ENCODE peak calls at places on chromosomes 6 and 20, in nine cellular contexts. R is B cell, C is HFF-Myc, J is tibial artery, G is brain microvascular endothelial cell, K is heart left ventricle, P is mucosa of descending colon, L is BJ, Z is IMR-90. T is an unnamed sample.

GRCh38 chr6:134363323-134364039 is 45.6 kb upstream of the SGK1 start:
- DNase-seq in C (no peak), K (no peak), J (no peak), Z (peak), P (no peak), R (no peak), G (peak), L (peak), T (no peak)

GRCh38 chr6:154751020-154751800 is 18.0 kb downstream of the SCAF8 start:
- DNase-seq in Z (no peak), P (no peak), C (no peak), K (no peak), R (no peak), G (no peak), J (no peak), L (no peak), T (no peak)

GRCh38 chr6:151322570-151322969 is 68.8 kb downstream of the ZBTB2 start:
- DNase-seq in R (no peak), C (no peak), L (no peak), K (no peak), P (no peak), G (no peak), J (no peak), Z (no peak), T (no peak)

GRCh38 chr6:49462071-49462470 is 982 bp downstream of the MMUT start:
- DNase-seq in K (no peak), L (no peak), Z (peak), R (no peak), J (no peak), G (no peak), C (no peak), P (no peak), T (no peak)

GRCh38 chr6:89120371-89120770 is 2.5 kb upstream of the SRSF12 start:
- DNase-seq in R (no peak), K (no peak), L (no peak), C (no peak), P (no peak), G (no peak), J (no peak), Z (peak), T (no peak)

GRCh38 chr20:11429168-11429567 is 488.5 kb upstream of the BTBD3 start:
- DNase-seq in C (no peak), R (no peak), P (no peak), G (peak), K (no peak), Z (no peak), L (no peak), J (no peak), T (no peak)

GRCh38 chr6:139654888-139655782 is 280.7 kb upstream of the CITED2 start:
- DNase-seq in G (no peak), C (no peak), K (no peak), L (no peak), Z (no peak), J (no peak), R (no peak), P (peak), T (no peak)

GRCh38 chr6:37788259-37788658 is 31.3 kb upstream of the ZFAND3 start:
- DNase-seq in R (no peak), J (no peak), C (no peak), K (no peak), P (no peak), Z (no peak), L (no peak), G (no peak), T (no peak)

GRCh38 chr20:46746972-46747371 is 37.5 kb downstream of the SLC2A10 start:
- DNase-seq in L (no peak), Z (peak), P (peak), K (no peak), C (no peak), R (no peak), G (peak), J (no peak), T (no peak)

GRCh38 chr6:150681992-150682391 is 82.3 kb downstream of the PLEKHG1 start:
- DNase-seq in J (no peak), L (no peak), K (no peak), R (no peak), G (no peak), P (no peak), Z (no peak), C (no peak), T (no peak)

GRCh38 chr6:17093692-17094091 is 8.2 kb upstream of the STMND1 start:
- DNase-seq in K (no peak), L (no peak), R (no peak), C (no peak), J (no peak), P (no peak), G (no peak), Z (no peak), T (no peak)

GRCh38 chr6:105591053-105591452 is 188.2 kb upstream of the PREP start:
- DNase-seq in G (no peak), P (no peak), L (no peak), Z (peak), R (no peak), K (no peak), C (no peak), J (no peak), T (no peak)

GRCh38 chr6:5497896-5498578 is 236.7 kb downstream of the FARS2 start:
- DNase-seq in Z (peak), G (peak), P (no peak), R (no peak), L (peak), K (no peak), J (no peak), C (no peak), T (no peak)

GRCh38 chr6:143329323-143329722 is 121.2 kb downstream of the ADAT2 start:
- DNase-seq in Z (peak), R (no peak), P (no peak), L (no peak), K (no peak), C (no peak), J (no peak), G (no peak), T (no peak)

GRCh38 chr6:118709859-118710350 is 58.5 kb upstream of the CEP85L start:
- DNase-seq in K (no peak), J (no peak), G (peak), Z (peak), C (peak), L (peak), P (peak), R (peak), T (peak)

GRCh38 chr20:41513829-41514228 is 104.3 kb downstream of the CHD6 start:
- DNase-seq in C (no peak), G (no peak), J (no peak), Z (no peak), P (no peak), L (no peak), K (no peak), R (no peak), T (no peak)

GRCh38 chr20:19233025-19233794 is 20.8 kb downstream of the SLC24A3 start:
- DNase-seq in Z (no peak), R (no peak), J (no peak), L (no peak), K (no peak), P (no peak), C (no peak), G (no peak), T (no peak)

GRCh38 chr20:51373713-51374481 is 168.6 kb downstream of the NFATC2 start:
- DNase-seq in L (no peak), G (peak), J (no peak), P (no peak), K (no peak), R (no peak), C (no peak), Z (no peak), T (no peak)

GRCh38 chr6:89483111-89483720 is 50.3 kb downstream of the ANKRD6 start:
- DNase-seq in C (no peak), L (no peak), P (no peak), K (peak), J (peak), R (no peak), Z (no peak), G (no peak), T (no peak)

GRCh38 chr6:169620171-169621125 is 81.4 kb downstream of the WDR27 start:
- DNase-seq in P (no peak), R (no peak), Z (peak), K (no peak), G (peak), L (no peak), C (no peak), J (no peak), T (no peak)

GRCh38 chr6:157951828-157952227 is 29.8 kb upstream of the SYNJ2 start:
- DNase-seq in C (no peak), P (peak), K (no peak), G (no peak), Z (no peak), J (no peak), L (no peak), R (no peak), T (no peak)

DNA sequence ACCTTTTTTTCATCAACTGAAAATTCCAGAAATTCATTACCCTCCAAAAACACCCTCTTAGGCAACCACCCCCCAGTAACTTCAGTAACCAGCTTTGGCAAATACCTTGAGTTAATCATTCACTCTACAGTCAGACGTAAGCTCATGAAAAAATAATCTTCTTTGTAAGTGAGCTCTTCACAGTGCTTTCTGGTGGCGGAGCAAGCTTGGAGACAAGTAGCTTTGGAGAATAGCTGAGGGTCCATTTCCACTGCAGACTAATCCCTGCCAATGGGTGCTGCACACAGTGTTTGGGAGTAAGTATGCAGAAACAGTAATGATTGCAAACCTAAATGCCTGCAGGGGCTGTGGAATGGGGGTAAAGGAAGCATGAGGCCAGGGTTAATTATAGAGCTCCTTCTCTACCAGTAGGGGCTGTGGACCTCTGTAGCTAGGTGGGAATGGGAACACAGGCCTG is 56.8 kb upstream of the HINT3 start:
- DNase-seq in L (no peak), P (no peak), G (no peak), Z (no peak), J (no peak), C (no peak), K (no peak), R (no peak), T (no peak)
- TF ChIP-seq CTCF in L (no peak), P (no peak), G (no peak), Z (no peak), J (no peak), C (no peak), K (no peak), R (no peak), T (no peak)

GRCh38 chr20:14966203-14966602 is 628.8 kb upstream of the FLRT3 start:
- DNase-seq in P (no peak), K (no peak), L (no peak), C (no peak), R (no peak), Z (no peak), J (no peak), G (no peak), T (no peak)
- TF ChIP-seq CTCF in P (no peak), K (no peak), L (no peak), C (no peak), R (no peak), Z (no peak), J (no peak), G (no peak), T (no peak)

DNA sequence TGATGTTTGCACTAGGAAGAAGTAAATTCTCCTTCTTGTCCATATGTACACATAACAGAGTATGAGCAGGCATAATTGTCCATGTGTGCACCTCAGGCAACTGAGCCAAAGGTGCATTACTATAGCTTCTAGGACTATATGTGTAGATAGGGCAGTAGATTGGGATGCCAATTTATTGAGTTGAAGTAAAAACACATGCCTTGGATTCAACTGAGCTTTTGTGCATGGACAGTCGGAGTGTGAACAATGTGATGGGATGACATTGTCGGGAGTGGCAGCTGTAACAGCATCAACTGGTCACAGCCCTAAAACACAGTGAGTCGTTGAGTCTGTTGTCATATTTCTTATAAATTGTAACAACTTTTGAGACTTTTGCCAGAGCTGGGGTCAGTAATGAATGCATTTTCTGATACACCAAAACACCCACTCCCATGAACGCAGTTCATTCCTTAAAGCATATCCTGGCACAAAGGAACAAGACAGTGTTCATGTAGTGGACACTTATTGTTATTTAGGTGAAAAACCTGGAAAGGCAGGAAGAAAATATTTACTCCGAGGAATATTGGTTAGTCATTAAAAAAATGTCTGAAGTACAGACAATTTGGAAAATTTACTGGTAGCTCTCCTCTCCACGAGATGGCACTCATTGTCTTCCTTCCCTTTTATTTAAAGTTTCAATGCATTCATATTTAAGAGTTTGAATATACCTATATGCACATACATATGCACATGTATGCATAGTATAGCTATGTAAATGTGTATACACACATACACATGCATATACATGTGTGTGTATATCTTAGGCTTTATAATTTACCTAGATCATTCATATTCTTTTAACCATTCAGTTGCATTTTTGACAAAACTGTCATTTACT is 302.0 kb upstream of the STXBP5 start:
- DNase-seq in L (no peak), Z (peak), K (no peak), R (no peak), C (no peak), J (no peak), G (no peak), P (no peak), T (no peak)
- TF ChIP-seq CTCF in L (peak), Z (peak), K (no peak), R (no peak), C (no peak), J (no peak), G (peak), P (no peak), T (no peak)

DNA sequence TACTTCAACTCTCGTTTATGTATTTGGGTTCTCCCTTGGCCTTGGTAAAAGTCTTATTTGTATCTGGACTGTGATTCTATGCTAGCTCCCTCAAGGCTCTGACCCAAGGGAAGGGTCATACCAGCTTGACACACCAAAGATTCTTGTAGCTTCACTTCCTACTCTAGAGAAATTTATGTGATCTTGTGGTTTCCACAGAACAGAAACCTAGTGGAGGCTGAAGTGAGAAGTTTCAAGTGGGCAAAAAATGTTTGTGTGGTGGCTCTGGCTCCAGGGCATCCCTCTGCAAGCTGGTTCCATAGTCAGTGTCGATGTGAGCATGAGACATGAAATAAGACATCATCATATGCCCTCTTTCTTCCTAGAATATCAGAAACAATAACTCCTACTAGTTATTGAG is 48.1 kb upstream of the TNFRSF21 start:
- DNase-seq in C (no peak), G (no peak), K (no peak), L (no peak), P (no peak), Z (no peak), J (no peak), R (no peak), T (no peak)
- TF ChIP-seq CTCF in C (no peak), G (no peak), K (no peak), L (no peak), P (no peak), Z (no peak), J (no peak), R (no peak), T (no peak)

T was measured in natural killer cell.